ENCODE peak calls at places on chromosomes 12 and 14, in ten cellular contexts. One of them, this sample, is unnamed.

GRCh38 chr14:58954874-58955273 is 233.6 kb upstream of the DAAM1 start:
- DNase-seq in memory B cell: no peak
- DNase-seq in choroid plexus epithelial cell: peak; percentile 26
- DNase-seq in stimulated activated CD4-positive, alpha-beta T cell treated with anti-CD3 and anti-CD28 coated beads, TNF-alpha, amount 100 ng/mL, for 1 hour: no peak
- DNase-seq in GF-D8: no peak
- DNase-seq in activated CD4-positive, alpha-beta T cell treated with anti-CD3 and anti-CD28 coated beads for 36 hours: no peak
- DNase-seq in HS-5: no peak
- DNase-seq in NCI-H774: no peak
- DNase-seq in NCI-H1694 treated with DMSO at 0.1 percent for 48 hours: no peak
- DNase-seq in colonic mucosa: peak; percentile 48
- DNase-seq in this sample: no peak

GRCh38 chr14:92785601-92786426 is 8.3 kb upstream of the GOLGA5 start:
- DNase-seq in NCI-H1694 treated with DMSO at 0.1 percent for 48 hours: no peak
- DNase-seq in stimulated activated CD4-positive, alpha-beta T cell treated with anti-CD3 and anti-CD28 coated beads, TNF-alpha, amount 100 ng/mL, for 1 hour: no peak
- DNase-seq in NCI-H774: no peak
- DNase-seq in colonic mucosa: no peak
- DNase-seq in GF-D8: no peak
- DNase-seq in HS-5: peak; percentile 80
- DNase-seq in choroid plexus epithelial cell: peak; percentile 90
- DNase-seq in activated CD4-positive, alpha-beta T cell treated with anti-CD3 and anti-CD28 coated beads for 36 hours: no peak
- DNase-seq in memory B cell: no peak
- DNase-seq in this sample: no peak

GRCh38 chr14:103384450-103385152 is 614 bp upstream of the MARK3 start:
- DNase-seq in NCI-H774: no peak
- DNase-seq in choroid plexus epithelial cell: no peak
- DNase-seq in activated CD4-positive, alpha-beta T cell treated with anti-CD3 and anti-CD28 coated beads for 36 hours: no peak
- DNase-seq in colonic mucosa: peak; percentile 30
- DNase-seq in stimulated activated CD4-positive, alpha-beta T cell treated with anti-CD3 and anti-CD28 coated beads, TNF-alpha, amount 100 ng/mL, for 1 hour: no peak
- DNase-seq in memory B cell: no peak
- DNase-seq in NCI-H1694 treated with DMSO at 0.1 percent for 48 hours: no peak
- DNase-seq in GF-D8: no peak
- DNase-seq in HS-5: no peak
- DNase-seq in this sample: no peak

GRCh38 chr14:38255673-38256357 is at the start of gene CLEC14A:
- DNase-seq in memory B cell: no peak
- DNase-seq in NCI-H774: no peak
- DNase-seq in HS-5: no peak
- DNase-seq in stimulated activated CD4-positive, alpha-beta T cell treated with anti-CD3 and anti-CD28 coated beads, TNF-alpha, amount 100 ng/mL, for 1 hour: no peak
- DNase-seq in choroid plexus epithelial cell: peak; percentile 45
- DNase-seq in colonic mucosa: peak; percentile 18
- DNase-seq in GF-D8: no peak
- DNase-seq in activated CD4-positive, alpha-beta T cell treated with anti-CD3 and anti-CD28 coated beads for 36 hours: peak; percentile 23
- DNase-seq in NCI-H1694 treated with DMSO at 0.1 percent for 48 hours: no peak
- DNase-seq in this sample: no peak

GRCh38 chr12:10184261-10184843 is 5.5 kb downstream of the TMEM52B start:
- DNase-seq in memory B cell: no peak
- DNase-seq in stimulated activated CD4-positive, alpha-beta T cell treated with anti-CD3 and anti-CD28 coated beads, TNF-alpha, amount 100 ng/mL, for 1 hour: no peak
- DNase-seq in colonic mucosa: no peak
- DNase-seq in HS-5: peak; percentile 49
- DNase-seq in GF-D8: peak; percentile 3
- DNase-seq in NCI-H1694 treated with DMSO at 0.1 percent for 48 hours: no peak
- DNase-seq in choroid plexus epithelial cell: peak; percentile 89
- DNase-seq in activated CD4-positive, alpha-beta T cell treated with anti-CD3 and anti-CD28 coated beads for 36 hours: no peak
- DNase-seq in NCI-H774: no peak
- DNase-seq in this sample: no peak

GRCh38 chr14:49057838-49058510 is 528.2 kb downstream of the RPS29 start:
- DNase-seq in memory B cell: no peak
- DNase-seq in colonic mucosa: no peak
- DNase-seq in activated CD4-positive, alpha-beta T cell treated with anti-CD3 and anti-CD28 coated beads for 36 hours: no peak
- DNase-seq in choroid plexus epithelial cell: no peak
- DNase-seq in GF-D8: no peak
- DNase-seq in NCI-H1694 treated with DMSO at 0.1 percent for 48 hours: no peak
- DNase-seq in stimulated activated CD4-positive, alpha-beta T cell treated with anti-CD3 and anti-CD28 coated beads, TNF-alpha, amount 100 ng/mL, for 1 hour: no peak
- DNase-seq in HS-5: no peak
- DNase-seq in NCI-H774: no peak
- DNase-seq in this sample: no peak

GRCh38 chr12:96425321-96425720 is 25.1 kb upstream of the CDK17 start:
- DNase-seq in colonic mucosa: no peak
- DNase-seq in GF-D8: no peak
- DNase-seq in NCI-H1694 treated with DMSO at 0.1 percent for 48 hours: no peak
- DNase-seq in activated CD4-positive, alpha-beta T cell treated with anti-CD3 and anti-CD28 coated beads for 36 hours: peak; percentile 65
- DNase-seq in NCI-H774: no peak
- DNase-seq in memory B cell: no peak
- DNase-seq in choroid plexus epithelial cell: peak; percentile 88
- DNase-seq in stimulated activated CD4-positive, alpha-beta T cell treated with anti-CD3 and anti-CD28 coated beads, TNF-alpha, amount 100 ng/mL, for 1 hour: no peak
- DNase-seq in HS-5: peak; percentile 90
- DNase-seq in this sample: no peak

GRCh38 chr12:130601327-130601726 is 114.8 kb downstream of the RIMBP2 start:
- DNase-seq in NCI-H774: no peak
- DNase-seq in stimulated activated CD4-positive, alpha-beta T cell treated with anti-CD3 and anti-CD28 coated beads, TNF-alpha, amount 100 ng/mL, for 1 hour: no peak
- DNase-seq in GF-D8: no peak
- DNase-seq in memory B cell: no peak
- DNase-seq in colonic mucosa: no peak
- DNase-seq in activated CD4-positive, alpha-beta T cell treated with anti-CD3 and anti-CD28 coated beads for 36 hours: no peak
- DNase-seq in HS-5: no peak
- DNase-seq in NCI-H1694 treated with DMSO at 0.1 percent for 48 hours: no peak
- DNase-seq in choroid plexus epithelial cell: no peak
- DNase-seq in this sample: no peak

GRCh38 chr14:63726499-63726898 is 1.4 kb downstream of the SGPP1 start:
- DNase-seq in colonic mucosa: no peak
- DNase-seq in memory B cell: no peak
- DNase-seq in NCI-H774: no peak
- DNase-seq in GF-D8: no peak
- DNase-seq in NCI-H1694 treated with DMSO at 0.1 percent for 48 hours: no peak
- DNase-seq in choroid plexus epithelial cell: no peak
- DNase-seq in HS-5: no peak
- DNase-seq in stimulated activated CD4-positive, alpha-beta T cell treated with anti-CD3 and anti-CD28 coated beads, TNF-alpha, amount 100 ng/mL, for 1 hour: no peak
- DNase-seq in activated CD4-positive, alpha-beta T cell treated with anti-CD3 and anti-CD28 coated beads for 36 hours: no peak
- DNase-seq in this sample: no peak

GRCh38 chr12:80714055-80714454 is 2.7 kb upstream of the MYF5 start:
- DNase-seq in NCI-H774: no peak
- DNase-seq in stimulated activated CD4-positive, alpha-beta T cell treated with anti-CD3 and anti-CD28 coated beads, TNF-alpha, amount 100 ng/mL, for 1 hour: no peak
- DNase-seq in HS-5: no peak
- DNase-seq in activated CD4-positive, alpha-beta T cell treated with anti-CD3 and anti-CD28 coated beads for 36 hours: no peak
- DNase-seq in GF-D8: no peak
- DNase-seq in colonic mucosa: no peak
- DNase-seq in memory B cell: no peak
- DNase-seq in NCI-H1694 treated with DMSO at 0.1 percent for 48 hours: no peak
- DNase-seq in choroid plexus epithelial cell: no peak
- DNase-seq in this sample: no peak

GRCh38 chr12:93819048-93819491 is 141.9 kb downstream of the CRADD start:
- DNase-seq in stimulated activated CD4-positive, alpha-beta T cell treated with anti-CD3 and anti-CD28 coated beads, TNF-alpha, amount 100 ng/mL, for 1 hour: no peak
- DNase-seq in NCI-H1694 treated with DMSO at 0.1 percent for 48 hours: no peak
- DNase-seq in memory B cell: no peak
- DNase-seq in colonic mucosa: peak; percentile 34
- DNase-seq in activated CD4-positive, alpha-beta T cell treated with anti-CD3 and anti-CD28 coated beads for 36 hours: no peak
- DNase-seq in GF-D8: no peak
- DNase-seq in NCI-H774: no peak
- DNase-seq in choroid plexus epithelial cell: peak; percentile 65
- DNase-seq in HS-5: no peak
- DNase-seq in this sample: no peak

GRCh38 chr14:99257122-99257672 is 14.8 kb downstream of the BCL11B start:
- DNase-seq in NCI-H1694 treated with DMSO at 0.1 percent for 48 hours: no peak
- DNase-seq in HS-5: no peak
- DNase-seq in memory B cell: no peak
- DNase-seq in choroid plexus epithelial cell: no peak
- DNase-seq in activated CD4-positive, alpha-beta T cell treated with anti-CD3 and anti-CD28 coated beads for 36 hours: peak; percentile 24
- DNase-seq in stimulated activated CD4-positive, alpha-beta T cell treated with anti-CD3 and anti-CD28 coated beads, TNF-alpha, amount 100 ng/mL, for 1 hour: no peak
- DNase-seq in colonic mucosa: no peak
- DNase-seq in NCI-H774: no peak
- DNase-seq in GF-D8: no peak
- DNase-seq in this sample: no peak

GRCh38 chr12:402127-402456 is 648 bp downstream of the CCDC77 start:
- DNase-seq in stimulated activated CD4-positive, alpha-beta T cell treated with anti-CD3 and anti-CD28 coated beads, TNF-alpha, amount 100 ng/mL, for 1 hour: no peak
- DNase-seq in NCI-H1694 treated with DMSO at 0.1 percent for 48 hours: no peak
- DNase-seq in NCI-H774: no peak
- DNase-seq in GF-D8: no peak
- DNase-seq in choroid plexus epithelial cell: peak; percentile 65
- DNase-seq in colonic mucosa: peak; percentile 41
- DNase-seq in memory B cell: no peak
- DNase-seq in HS-5: no peak
- DNase-seq in activated CD4-positive, alpha-beta T cell treated with anti-CD3 and anti-CD28 coated beads for 36 hours: peak; percentile 41
- DNase-seq in this sample: no peak